ENCODE peak calls at places on chromosomes 2 and 18, in four cellular contexts. One of them, this sample, is unnamed.

GRCh38 chr2:11330457-11331142 is 13.8 kb downstream of the ROCK2 start:
- DNase-seq in NCI-H1092: no peak
- DNase-seq in Panc1: no peak
- DNase-seq in activated CD4-positive, alpha-beta T cell treated with anti-CD3 and anti-CD28 coated beads for 48 hours: no peak
- DNase-seq in this sample: no peak

GRCh38 chr2:11224887-11225286 is 69.6 kb downstream of the SLC66A3 start:
- DNase-seq in Panc1: no peak
- DNase-seq in activated CD4-positive, alpha-beta T cell treated with anti-CD3 and anti-CD28 coated beads for 48 hours: no peak
- DNase-seq in NCI-H1092: no peak
- DNase-seq in this sample: no peak

GRCh38 chr2:127735537-127736399 is 34.5 kb downstream of the SFT2D3 start:
- DNase-seq in NCI-H1092: no peak
- DNase-seq in Panc1: no peak
- DNase-seq in activated CD4-positive, alpha-beta T cell treated with anti-CD3 and anti-CD28 coated beads for 48 hours: no peak
- DNase-seq in this sample: no peak

GRCh38 chr2:96608459-96609455 is 29.4 kb downstream of the KANSL3 start:
- DNase-seq in activated CD4-positive, alpha-beta T cell treated with anti-CD3 and anti-CD28 coated beads for 48 hours: no peak
- DNase-seq in NCI-H1092: no peak
- DNase-seq in Panc1: peak
- DNase-seq in this sample: no peak

GRCh38 chr2:100584811-100585210 is 22.0 kb downstream of the PDCL3 start:
- DNase-seq in Panc1: no peak
- DNase-seq in NCI-H1092: no peak
- DNase-seq in activated CD4-positive, alpha-beta T cell treated with anti-CD3 and anti-CD28 coated beads for 48 hours: no peak
- DNase-seq in this sample: no peak

GRCh38 chr2:74072542-74072941 is 75.2 kb downstream of the BOLA3 start:
- DNase-seq in NCI-H1092: no peak
- DNase-seq in activated CD4-positive, alpha-beta T cell treated with anti-CD3 and anti-CD28 coated beads for 48 hours: no peak
- DNase-seq in Panc1: no peak
- DNase-seq in this sample: no peak

GRCh38 chr2:46548103-46548486 is 68.7 kb downstream of the TMEM247 start:
- DNase-seq in NCI-H1092: no peak
- DNase-seq in Panc1: no peak
- DNase-seq in activated CD4-positive, alpha-beta T cell treated with anti-CD3 and anti-CD28 coated beads for 48 hours: no peak
- DNase-seq in this sample: no peak

GRCh38 chr2:220503446-220503845 is 876.0 kb downstream of the SLC4A3 start:
- DNase-seq in activated CD4-positive, alpha-beta T cell treated with anti-CD3 and anti-CD28 coated beads for 48 hours: no peak
- DNase-seq in Panc1: no peak
- DNase-seq in NCI-H1092: no peak
- DNase-seq in this sample: no peak

GRCh38 chr2:231732604-231733003 is 24.3 kb downstream of the PTMA start:
- DNase-seq in activated CD4-positive, alpha-beta T cell treated with anti-CD3 and anti-CD28 coated beads for 48 hours: no peak
- DNase-seq in NCI-H1092: no peak
- DNase-seq in Panc1: no peak
- DNase-seq in this sample: no peak

GRCh38 chr2:215503381-215503780 is 67.5 kb upstream of the FN1 start:
- DNase-seq in NCI-H1092: no peak
- DNase-seq in activated CD4-positive, alpha-beta T cell treated with anti-CD3 and anti-CD28 coated beads for 48 hours: no peak
- DNase-seq in Panc1: no peak
- DNase-seq in this sample: no peak

GRCh38 chr2:147025611-147026010 is 819.2 kb upstream of the ACVR2A start:
- DNase-seq in Panc1: no peak
- DNase-seq in NCI-H1092: no peak
- DNase-seq in activated CD4-positive, alpha-beta T cell treated with anti-CD3 and anti-CD28 coated beads for 48 hours: no peak
- DNase-seq in this sample: no peak

GRCh38 chr2:86622409-86622877 is 1.2 kb downstream of the RNF103 start:
- DNase-seq in NCI-H1092: no peak
- DNase-seq in Panc1: no peak
- DNase-seq in activated CD4-positive, alpha-beta T cell treated with anti-CD3 and anti-CD28 coated beads for 48 hours: peak
- DNase-seq in this sample: peak

GRCh38 chr2:239058746-239059145 is 210.9 kb downstream of the TWIST2 start:
- DNase-seq in NCI-H1092: no peak
- DNase-seq in activated CD4-positive, alpha-beta T cell treated with anti-CD3 and anti-CD28 coated beads for 48 hours: no peak
- DNase-seq in Panc1: no peak
- DNase-seq in this sample: no peak

GRCh38 chr18:78738076-78738690 is 241.4 kb upstream of the SALL3 start:
- DNase-seq in activated CD4-positive, alpha-beta T cell treated with anti-CD3 and anti-CD28 coated beads for 48 hours: no peak
- DNase-seq in NCI-H1092: no peak
- DNase-seq in Panc1: no peak
- DNase-seq in this sample: no peak

GRCh38 chr2:207505728-207506127 is 24.0 kb upstream of the CREB1 start:
- DNase-seq in Panc1: peak
- DNase-seq in activated CD4-positive, alpha-beta T cell treated with anti-CD3 and anti-CD28 coated beads for 48 hours: peak
- DNase-seq in NCI-H1092: no peak
- DNase-seq in this sample: peak

GRCh38 chr2:100281521-100282438 is 40.5 kb downstream of the LONRF2 start:
- DNase-seq in activated CD4-positive, alpha-beta T cell treated with anti-CD3 and anti-CD28 coated beads for 48 hours: no peak
- DNase-seq in Panc1: no peak
- DNase-seq in NCI-H1092: no peak
- DNase-seq in this sample: no peak

GRCh38 chr2:97950329-97951154 is 45.2 kb downstream of the TMEM131 start:
- DNase-seq in activated CD4-positive, alpha-beta T cell treated with anti-CD3 and anti-CD28 coated beads for 48 hours: no peak
- DNase-seq in Panc1: no peak
- DNase-seq in NCI-H1092: no peak
- DNase-seq in this sample: no peak

GRCh38 chr2:12931211-12931844 is 214.6 kb downstream of the TRIB2 start:
- DNase-seq in NCI-H1092: no peak
- DNase-seq in Panc1: peak
- DNase-seq in activated CD4-positive, alpha-beta T cell treated with anti-CD3 and anti-CD28 coated beads for 48 hours: no peak
- DNase-seq in this sample: no peak

GRCh38 chr2:219453691-219454131 is 19.1 kb downstream of the SPEG start:
- DNase-seq in NCI-H1092: peak
- DNase-seq in Panc1: no peak
- DNase-seq in activated CD4-positive, alpha-beta T cell treated with anti-CD3 and anti-CD28 coated beads for 48 hours: no peak
- DNase-seq in this sample: no peak

GRCh38 chr2:15260196-15260595 is 300.9 kb downstream of the NBAS start:
- DNase-seq in Panc1: no peak
- DNase-seq in NCI-H1092: no peak
- DNase-seq in activated CD4-positive, alpha-beta T cell treated with anti-CD3 and anti-CD28 coated beads for 48 hours: no peak
- DNase-seq in this sample: no peak

GRCh38 chr2:199488772-199489400 is 31.1 kb upstream of the SATB2 start:
- DNase-seq in activated CD4-positive, alpha-beta T cell treated with anti-CD3 and anti-CD28 coated beads for 48 hours: peak
- DNase-seq in NCI-H1092: no peak
- DNase-seq in Panc1: no peak
- DNase-seq in this sample: peak

GRCh38 chr2:230872151-230872967 is 7.6 kb downstream of the ITM2C start:
- DNase-seq in Panc1: no peak
- DNase-seq in NCI-H1092: no peak
- DNase-seq in activated CD4-positive, alpha-beta T cell treated with anti-CD3 and anti-CD28 coated beads for 48 hours: no peak
- DNase-seq in this sample: no peak

GRCh38 chr2:192604295-192604694 is 409.6 kb upstream of the TMEFF2 start:
- DNase-seq in activated CD4-positive, alpha-beta T cell treated with anti-CD3 and anti-CD28 coated beads for 48 hours: no peak
- DNase-seq in NCI-H1092: no peak
- DNase-seq in Panc1: no peak
- DNase-seq in this sample: no peak

GRCh38 chr2:19073522-19073921 is 284.9 kb downstream of the OSR1 start:
- DNase-seq in NCI-H1092: no peak
- DNase-seq in Panc1: no peak
- DNase-seq in activated CD4-positive, alpha-beta T cell treated with anti-CD3 and anti-CD28 coated beads for 48 hours: no peak
- DNase-seq in this sample: no peak

GRCh38 chr2:186205243-186205642 is 280.8 kb upstream of the ZC3H15 start:
- DNase-seq in activated CD4-positive, alpha-beta T cell treated with anti-CD3 and anti-CD28 coated beads for 48 hours: no peak
- DNase-seq in Panc1: no peak
- DNase-seq in NCI-H1092: no peak
- DNase-seq in this sample: no peak

GRCh38 chr2:152466041-152466440 is 131.1 kb downstream of the FMNL2 start:
- DNase-seq in Panc1: peak
- DNase-seq in activated CD4-positive, alpha-beta T cell treated with anti-CD3 and anti-CD28 coated beads for 48 hours: no peak
- DNase-seq in NCI-H1092: no peak
- DNase-seq in this sample: no peak

GRCh38 chr18:5588529-5588928 is 44.7 kb upstream of the EPB41L3 start:
- DNase-seq in activated CD4-positive, alpha-beta T cell treated with anti-CD3 and anti-CD28 coated beads for 48 hours: no peak
- DNase-seq in NCI-H1092: no peak
- DNase-seq in Panc1: no peak
- DNase-seq in this sample: no peak

GRCh38 chr2:238308177-238308576 is 12.1 kb upstream of the TRAF3IP1 start:
- DNase-seq in NCI-H1092: no peak
- DNase-seq in activated CD4-positive, alpha-beta T cell treated with anti-CD3 and anti-CD28 coated beads for 48 hours: no peak
- DNase-seq in Panc1: no peak
- DNase-seq in this sample: no peak

GRCh38 chr18:56001576-56001975 is 413.6 kb upstream of the TCF4 start:
- DNase-seq in Panc1: no peak
- DNase-seq in NCI-H1092: no peak
- DNase-seq in activated CD4-positive, alpha-beta T cell treated with anti-CD3 and anti-CD28 coated beads for 48 hours: no peak
- DNase-seq in this sample: no peak

GRCh38 chr2:99974275-99974674 is 168.1 kb downstream of the AFF3 start:
- DNase-seq in NCI-H1092: no peak
- DNase-seq in activated CD4-positive, alpha-beta T cell treated with anti-CD3 and anti-CD28 coated beads for 48 hours: peak
- DNase-seq in Panc1: no peak
- DNase-seq in this sample: peak

GRCh38 chr2:109230980-109231420 is 102.0 kb downstream of the SH3RF3 start:
- DNase-seq in activated CD4-positive, alpha-beta T cell treated with anti-CD3 and anti-CD28 coated beads for 48 hours: no peak
- DNase-seq in NCI-H1092: no peak
- DNase-seq in Panc1: no peak
- DNase-seq in this sample: no peak

GRCh38 chr18:54558609-54559585 is 32.1 kb upstream of the DYNAP start:
- DNase-seq in Panc1: peak
- DNase-seq in activated CD4-positive, alpha-beta T cell treated with anti-CD3 and anti-CD28 coated beads for 48 hours: no peak
- DNase-seq in NCI-H1092: no peak
- DNase-seq in this sample: peak

GRCh38 chr18:43422483-43422882 is 145.2 kb upstream of the SYT4 start:
- DNase-seq in activated CD4-positive, alpha-beta T cell treated with anti-CD3 and anti-CD28 coated beads for 48 hours: no peak
- DNase-seq in Panc1: no peak
- DNase-seq in NCI-H1092: peak
- DNase-seq in this sample: no peak

GRCh38 chr2:72155737-72156136 is 8.1 kb upstream of the CYP26B1 start:
- DNase-seq in NCI-H1092: no peak
- DNase-seq in Panc1: no peak
- DNase-seq in activated CD4-positive, alpha-beta T cell treated with anti-CD3 and anti-CD28 coated beads for 48 hours: no peak
- DNase-seq in this sample: no peak

GRCh38 chr2:121810959-121811853 is 55.8 kb downstream of the TSN start:
- DNase-seq in NCI-H1092: peak
- DNase-seq in Panc1: peak
- DNase-seq in activated CD4-positive, alpha-beta T cell treated with anti-CD3 and anti-CD28 coated beads for 48 hours: peak
- DNase-seq in this sample: peak

GRCh38 chr18:394997-395383 is 105.5 kb downstream of the COLEC12 start:
- DNase-seq in activated CD4-positive, alpha-beta T cell treated with anti-CD3 and anti-CD28 coated beads for 48 hours: no peak
- DNase-seq in Panc1: no peak
- DNase-seq in NCI-H1092: no peak
- DNase-seq in this sample: no peak

GRCh38 chr2:200432296-200432695 is 77.6 kb downstream of the KCTD18 start:
- DNase-seq in activated CD4-positive, alpha-beta T cell treated with anti-CD3 and anti-CD28 coated beads for 48 hours: no peak
- DNase-seq in NCI-H1092: no peak
- DNase-seq in Panc1: no peak
- DNase-seq in this sample: no peak

GRCh38 chr2:236703310-236703709 is 133.7 kb downstream of the ACKR3 start:
- DNase-seq in activated CD4-positive, alpha-beta T cell treated with anti-CD3 and anti-CD28 coated beads for 48 hours: no peak
- DNase-seq in Panc1: no peak
- DNase-seq in NCI-H1092: no peak
- DNase-seq in this sample: no peak